ENCODE peak calls at places on chromosome 9, in nine cellular contexts. O, J, D, Z, B, Y, C, S and X are unnamed samples.

GRCh38 chr9:115369322-115369957 is 251.5 kb upstream of the TNC start:
- DNase-seq in C (no peak), O (no peak), J (no peak), Y (peak), Z (no peak), S (no peak), B (peak), D (peak), X (no peak)

GRCh38 chr9:132221941-132222340 is 60.1 kb downstream of the NTNG2 start:
- DNase-seq in O (no peak), J (no peak), Y (no peak), B (no peak), Z (no peak), S (no peak), C (no peak), D (no peak), X (no peak)

GRCh38 chr9:119284118-119284517 is 85.1 kb downstream of the BRINP1 start:
- DNase-seq in C (no peak), Y (peak), O (no peak), S (peak), D (peak), Z (peak), B (peak), J (peak), X (peak)

GRCh38 chr9:111896942-111897830 is 572 bp downstream of the UGCG start:
- DNase-seq in Z (peak), Y (peak), C (peak), O (peak), S (peak), B (no peak), D (no peak), J (peak), X (peak)

GRCh38 chr9:81574399-81574798 is 114.9 kb downstream of the TLE1 start:
- DNase-seq in Z (peak), O (no peak), J (no peak), C (no peak), Y (no peak), D (peak), S (no peak), B (peak), X (no peak)

GRCh38 chr9:133532937-133533668 is 1.4 kb upstream of the ADAMTSL2 start:
- DNase-seq in B (no peak), O (peak), Z (peak), D (no peak), C (peak), J (peak), S (peak), Y (peak), X (peak)

GRCh38 chr9:133686642-133687575 is 50.7 kb downstream of the DBH start:
- DNase-seq in O (no peak), J (no peak), S (no peak), Z (no peak), C (peak), D (no peak), Y (no peak), B (no peak), X (no peak)

GRCh38 chr9:123544007-123544827 is 188.2 kb downstream of the CRB2 start:
- DNase-seq in O (no peak), S (no peak), Y (peak), J (peak), B (peak), D (no peak), C (no peak), Z (peak), X (peak)

GRCh38 chr9:84169240-84169639 is 171.3 kb downstream of the SLC28A3 start:
- DNase-seq in O (no peak), J (no peak), C (no peak), D (no peak), S (no peak), Z (no peak), Y (no peak), B (no peak), X (no peak)

GRCh38 chr9:135559606-135560005 is 1.9 kb upstream of the PAEP start:
- DNase-seq in J (no peak), Z (no peak), S (peak), O (no peak), Y (no peak), D (no peak), C (no peak), B (no peak), X (no peak)

GRCh38 chr9:72574156-72574810 is 52.9 kb downstream of the TMC1 start:
- DNase-seq in J (no peak), Z (no peak), C (no peak), D (no peak), S (no peak), Y (no peak), O (no peak), B (no peak), X (no peak)

GRCh38 chr9:15277400-15278137 is 29.4 kb downstream of the TTC39B start:
- DNase-seq in O (no peak), B (peak), Y (peak), C (no peak), Z (peak), J (no peak), D (peak), S (no peak), X (peak)